ENCODE peak calls at places on chromosomes 7 and 10, in ten cellular contexts. One of them, this sample, is unnamed.

GRCh38 chr7:69932034-69932628 is 333.9 kb downstream of the AUTS2 start:
- DNase-seq in kidney: no peak
- DNase-seq in spleen: no peak
- DNase-seq in RWPE1: peak; percentile 2
- DNase-seq in upper lobe of right lung: no peak
- DNase-seq in dorsolateral prefrontal cortex: peak; percentile 62
- DNase-seq in CD4-positive, alpha-beta T cell: no peak
- DNase-seq in astrocyte: peak; percentile 26
- DNase-seq in CD8-positive, alpha-beta memory T cell: no peak
- DNase-seq in fibroblast of lung: peak; percentile 50
- DNase-seq in this sample: peak; percentile 20

GRCh38 chr10:95536017-95536416 is 25.2 kb downstream of the SORBS1 start:
- DNase-seq in CD8-positive, alpha-beta memory T cell: no peak
- DNase-seq in kidney: no peak
- DNase-seq in spleen: no peak
- DNase-seq in dorsolateral prefrontal cortex: no peak
- DNase-seq in fibroblast of lung: peak; percentile 46
- DNase-seq in RWPE1: no peak
- DNase-seq in upper lobe of right lung: no peak
- DNase-seq in CD4-positive, alpha-beta T cell: no peak
- DNase-seq in astrocyte: peak; percentile 85
- DNase-seq in this sample: no peak

GRCh38 chr7:26331789-26332188 is 40.1 kb downstream of the SNX10 start:
- DNase-seq in CD4-positive, alpha-beta T cell: no peak
- DNase-seq in kidney: no peak
- DNase-seq in astrocyte: no peak
- DNase-seq in fibroblast of lung: no peak
- DNase-seq in RWPE1: no peak
- DNase-seq in dorsolateral prefrontal cortex: no peak
- DNase-seq in CD8-positive, alpha-beta memory T cell: no peak
- DNase-seq in spleen: no peak
- DNase-seq in upper lobe of right lung: no peak
- DNase-seq in this sample: no peak

GRCh38 chr7:142808802-142809583 is 38.2 kb downstream of the PRSS2 start:
- DNase-seq in kidney: peak; percentile 79
- DNase-seq in CD4-positive, alpha-beta T cell: peak; percentile 96
- DNase-seq in CD8-positive, alpha-beta memory T cell: peak; percentile 99
- DNase-seq in RWPE1: no peak
- DNase-seq in upper lobe of right lung: no peak
- DNase-seq in spleen: peak; percentile 95
- DNase-seq in astrocyte: peak; percentile 79
- DNase-seq in fibroblast of lung: no peak
- DNase-seq in dorsolateral prefrontal cortex: no peak
- DNase-seq in this sample: no peak

GRCh38 chr7:49788455-49789059 is 15.1 kb downstream of the VWC2 start:
- DNase-seq in CD8-positive, alpha-beta memory T cell: no peak
- DNase-seq in CD4-positive, alpha-beta T cell: no peak
- DNase-seq in kidney: no peak
- DNase-seq in astrocyte: no peak
- DNase-seq in spleen: no peak
- DNase-seq in upper lobe of right lung: no peak
- DNase-seq in fibroblast of lung: no peak
- DNase-seq in RWPE1: no peak
- DNase-seq in dorsolateral prefrontal cortex: no peak
- DNase-seq in this sample: no peak

GRCh38 chr10:124539935-124540641 is 78.5 kb downstream of the LHPP start:
- DNase-seq in fibroblast of lung: peak; percentile 44
- DNase-seq in CD8-positive, alpha-beta memory T cell: peak; percentile 60
- DNase-seq in astrocyte: no peak
- DNase-seq in CD4-positive, alpha-beta T cell: peak; percentile 70
- DNase-seq in kidney: peak; percentile 88
- DNase-seq in RWPE1: peak; percentile 67
- DNase-seq in spleen: peak; percentile 95
- DNase-seq in dorsolateral prefrontal cortex: peak; percentile 56
- DNase-seq in upper lobe of right lung: peak; percentile 74
- DNase-seq in this sample: peak; percentile 79

GRCh38 chr10:123997486-123998196 is 95.8 kb downstream of the CHST15 start:
- DNase-seq in dorsolateral prefrontal cortex: no peak
- DNase-seq in spleen: peak; percentile 85
- DNase-seq in RWPE1: peak; percentile 88
- DNase-seq in CD8-positive, alpha-beta memory T cell: no peak
- DNase-seq in kidney: peak; percentile 57
- DNase-seq in fibroblast of lung: peak; percentile 99
- DNase-seq in astrocyte: peak; percentile 99
- DNase-seq in upper lobe of right lung: peak; percentile 70
- DNase-seq in CD4-positive, alpha-beta T cell: no peak
- DNase-seq in this sample: no peak

GRCh38 chr7:19106308-19107141 is 10.9 kb downstream of the TWIST1 start:
- DNase-seq in upper lobe of right lung: no peak
- DNase-seq in RWPE1: no peak
- DNase-seq in kidney: no peak
- DNase-seq in fibroblast of lung: no peak
- DNase-seq in astrocyte: no peak
- DNase-seq in dorsolateral prefrontal cortex: no peak
- DNase-seq in spleen: peak; percentile 54
- DNase-seq in CD8-positive, alpha-beta memory T cell: no peak
- DNase-seq in CD4-positive, alpha-beta T cell: no peak
- DNase-seq in this sample: no peak

GRCh38 chr7:56287429-56288138 is 171.4 kb upstream of the NUPR2 start:
- DNase-seq in RWPE1: no peak
- DNase-seq in kidney: no peak
- DNase-seq in spleen: peak; percentile 76
- DNase-seq in CD8-positive, alpha-beta memory T cell: no peak
- DNase-seq in astrocyte: no peak
- DNase-seq in CD4-positive, alpha-beta T cell: no peak
- DNase-seq in dorsolateral prefrontal cortex: no peak
- DNase-seq in fibroblast of lung: no peak
- DNase-seq in upper lobe of right lung: peak; percentile 64
- DNase-seq in this sample: peak; percentile 14

GRCh38 chr7:134444198-134444960 is 14.5 kb downstream of the AKR1B1 start:
- DNase-seq in RWPE1: no peak
- DNase-seq in astrocyte: no peak
- DNase-seq in fibroblast of lung: no peak
- DNase-seq in CD8-positive, alpha-beta memory T cell: no peak
- DNase-seq in kidney: no peak
- DNase-seq in upper lobe of right lung: no peak
- DNase-seq in dorsolateral prefrontal cortex: peak; percentile 74
- DNase-seq in spleen: no peak
- DNase-seq in CD4-positive, alpha-beta T cell: no peak
- DNase-seq in this sample: no peak

GRCh38 chr10:7484456-7485266 is 73.8 kb upstream of the SFMBT2 start:
- DNase-seq in fibroblast of lung: no peak
- DNase-seq in astrocyte: no peak
- DNase-seq in RWPE1: no peak
- DNase-seq in upper lobe of right lung: no peak
- DNase-seq in CD8-positive, alpha-beta memory T cell: peak; percentile 77
- DNase-seq in spleen: no peak
- DNase-seq in CD4-positive, alpha-beta T cell: peak; percentile 64
- DNase-seq in kidney: no peak
- DNase-seq in dorsolateral prefrontal cortex: no peak
- DNase-seq in this sample: no peak

GRCh38 chr10:124646483-124647352 is 97.5 kb downstream of the FAM53B start:
- DNase-seq in spleen: peak; percentile 82
- DNase-seq in astrocyte: peak; percentile 83
- DNase-seq in dorsolateral prefrontal cortex: peak; percentile 61
- DNase-seq in upper lobe of right lung: peak; percentile 85
- DNase-seq in CD4-positive, alpha-beta T cell: no peak
- DNase-seq in CD8-positive, alpha-beta memory T cell: no peak
- DNase-seq in kidney: peak; percentile 93
- DNase-seq in RWPE1: peak; percentile 48
- DNase-seq in fibroblast of lung: peak; percentile 86
- DNase-seq in this sample: no peak

GRCh38 chr7:33926535-33926934 is 21.2 kb downstream of the BMPER start:
- DNase-seq in CD8-positive, alpha-beta memory T cell: no peak
- DNase-seq in astrocyte: peak; percentile 50
- DNase-seq in dorsolateral prefrontal cortex: no peak
- DNase-seq in RWPE1: no peak
- DNase-seq in spleen: no peak
- DNase-seq in upper lobe of right lung: no peak
- DNase-seq in fibroblast of lung: peak; percentile 40
- DNase-seq in kidney: no peak
- DNase-seq in CD4-positive, alpha-beta T cell: no peak
- DNase-seq in this sample: no peak

GRCh38 chr10:3096149-3096548 is 28.8 kb downstream of the PFKP start:
- DNase-seq in RWPE1: no peak
- DNase-seq in fibroblast of lung: no peak
- DNase-seq in upper lobe of right lung: no peak
- DNase-seq in CD8-positive, alpha-beta memory T cell: no peak
- DNase-seq in spleen: no peak
- DNase-seq in astrocyte: peak; percentile 27
- DNase-seq in dorsolateral prefrontal cortex: no peak
- DNase-seq in kidney: peak; percentile 66
- DNase-seq in CD4-positive, alpha-beta T cell: no peak
- DNase-seq in this sample: no peak

GRCh38 chr10:3093996-3094395 is 26.6 kb downstream of the PFKP start:
- DNase-seq in CD4-positive, alpha-beta T cell: no peak
- DNase-seq in RWPE1: no peak
- DNase-seq in fibroblast of lung: no peak
- DNase-seq in CD8-positive, alpha-beta memory T cell: no peak
- DNase-seq in astrocyte: no peak
- DNase-seq in kidney: peak; percentile 59
- DNase-seq in spleen: no peak
- DNase-seq in upper lobe of right lung: no peak
- DNase-seq in dorsolateral prefrontal cortex: no peak
- DNase-seq in this sample: peak; percentile 25

GRCh38 chr10:3094565-3095168 is 27.3 kb downstream of the PFKP start:
- DNase-seq in CD4-positive, alpha-beta T cell: no peak
- DNase-seq in RWPE1: no peak
- DNase-seq in spleen: no peak
- DNase-seq in CD8-positive, alpha-beta memory T cell: no peak
- DNase-seq in fibroblast of lung: no peak
- DNase-seq in dorsolateral prefrontal cortex: no peak
- DNase-seq in kidney: peak; percentile 4
- DNase-seq in upper lobe of right lung: no peak
- DNase-seq in astrocyte: peak; percentile 41
- DNase-seq in this sample: no peak

GRCh38 chr10:3097160-3097559 is 29.8 kb downstream of the PFKP start:
- DNase-seq in CD8-positive, alpha-beta memory T cell: no peak
- DNase-seq in dorsolateral prefrontal cortex: no peak
- DNase-seq in kidney: peak; percentile 48
- DNase-seq in upper lobe of right lung: no peak
- DNase-seq in RWPE1: no peak
- DNase-seq in astrocyte: no peak
- DNase-seq in spleen: no peak
- DNase-seq in fibroblast of lung: no peak
- DNase-seq in CD4-positive, alpha-beta T cell: no peak
- DNase-seq in this sample: no peak

GRCh38 chr10:3095373-3096139 is 28.2 kb downstream of the PFKP start:
- DNase-seq in astrocyte: peak; percentile 100
- DNase-seq in CD8-positive, alpha-beta memory T cell: no peak
- DNase-seq in spleen: no peak
- DNase-seq in CD4-positive, alpha-beta T cell: peak; percentile 9
- DNase-seq in RWPE1: peak; percentile 87
- DNase-seq in fibroblast of lung: peak; percentile 100
- DNase-seq in dorsolateral prefrontal cortex: no peak
- DNase-seq in kidney: peak; percentile 12
- DNase-seq in upper lobe of right lung: no peak
- DNase-seq in this sample: no peak
- H3K27ac ChIP-seq in astrocyte: peak overlapping the region; percentile 96
- H3K27ac ChIP-seq in CD8-positive, alpha-beta memory T cell: peak overlapping the region; percentile 64
- H3K27ac ChIP-seq in spleen: no peak overlapping the region
- H3K27ac ChIP-seq in CD4-positive, alpha-beta T cell: no peak overlapping the region
- H3K27ac ChIP-seq in RWPE1: peak overlapping the region; percentile 98
- H3K27ac ChIP-seq in fibroblast of lung: peak overlapping the region; percentile 92
- H3K27ac ChIP-seq in dorsolateral prefrontal cortex: peak overlapping the region; percentile 51
- H3K27ac ChIP-seq in kidney: peak overlapping the region; percentile 83
- H3K27ac ChIP-seq in upper lobe of right lung: peak overlapping the region; percentile 80
- H3K27ac ChIP-seq in this sample: peak overlapping the region; percentile 72

DNA sequence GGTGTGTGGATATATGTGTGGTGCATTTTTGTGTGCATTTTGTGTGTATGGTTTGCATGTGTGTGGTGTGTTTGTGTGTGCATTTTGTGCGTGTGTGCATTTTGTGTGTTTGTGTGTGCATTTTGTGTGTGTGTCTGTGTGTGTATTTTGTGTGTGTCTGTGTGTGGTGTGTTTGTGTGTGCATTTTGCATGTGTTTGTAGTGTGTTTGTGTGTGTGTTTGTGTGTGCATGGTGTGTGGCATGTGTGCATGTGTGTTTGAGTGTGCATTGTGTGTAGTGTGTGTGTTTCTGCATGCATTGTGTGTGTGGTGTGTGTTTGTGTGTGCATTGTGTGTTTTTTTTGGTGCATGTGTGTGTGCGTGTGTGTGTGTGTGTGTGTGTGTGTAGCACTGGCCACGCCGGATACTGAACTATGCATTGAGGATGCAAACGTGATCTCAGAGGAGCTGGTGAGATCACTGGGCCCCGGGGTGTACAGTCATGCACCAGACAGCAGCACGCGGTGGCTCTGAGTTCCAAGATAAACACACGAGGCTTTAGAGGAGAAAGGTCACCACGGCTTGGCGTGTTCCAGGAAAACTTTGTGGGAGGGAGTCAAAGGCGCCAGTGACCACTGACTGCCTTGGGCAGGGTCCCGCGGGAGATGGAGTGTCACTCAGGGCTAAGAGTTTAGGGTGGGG is 106.6 kb upstream of the SHH start:
- DNase-seq in spleen: no peak
- DNase-seq in astrocyte: peak; percentile 98
- DNase-seq in dorsolateral prefrontal cortex: peak; percentile 14
- DNase-seq in RWPE1: peak; percentile 85
- DNase-seq in kidney: peak; percentile 94
- DNase-seq in upper lobe of right lung: no peak
- DNase-seq in CD8-positive, alpha-beta memory T cell: no peak
- DNase-seq in CD4-positive, alpha-beta T cell: no peak
- DNase-seq in fibroblast of lung: peak; percentile 98
- DNase-seq in this sample: peak; percentile 40
- H3K27ac ChIP-seq in spleen: no peak overlapping the region
- H3K27ac ChIP-seq in astrocyte: peak overlapping the region; percentile 45
- H3K27ac ChIP-seq in dorsolateral prefrontal cortex: no peak overlapping the region
- H3K27ac ChIP-seq in RWPE1: peak overlapping the region; percentile 45
- H3K27ac ChIP-seq in kidney: peak overlapping the region; percentile 27
- H3K27ac ChIP-seq in upper lobe of right lung: no peak overlapping the region
- H3K27ac ChIP-seq in CD8-positive, alpha-beta memory T cell: no peak overlapping the region
- H3K27ac ChIP-seq in CD4-positive, alpha-beta T cell: no peak overlapping the region
- H3K27ac ChIP-seq in fibroblast of lung: peak overlapping the region; percentile 72
- H3K27ac ChIP-seq in this sample: no peak overlapping the region

GRCh38 chr10:14548970-14549369 is 218.2 kb upstream of the FRMD4A start:
- DNase-seq in upper lobe of right lung: no peak
- DNase-seq in fibroblast of lung: no peak
- DNase-seq in CD4-positive, alpha-beta T cell: no peak
- DNase-seq in CD8-positive, alpha-beta memory T cell: no peak
- DNase-seq in kidney: no peak
- DNase-seq in astrocyte: no peak
- DNase-seq in spleen: no peak
- DNase-seq in RWPE1: no peak
- DNase-seq in dorsolateral prefrontal cortex: no peak
- DNase-seq in this sample: no peak
- H3K27ac ChIP-seq in upper lobe of right lung: no peak overlapping the region
- H3K27ac ChIP-seq in fibroblast of lung: peak overlapping the region; percentile 48
- H3K27ac ChIP-seq in CD4-positive, alpha-beta T cell: peak overlapping the region; percentile 5
- H3K27ac ChIP-seq in CD8-positive, alpha-beta memory T cell: no peak overlapping the region
- H3K27ac ChIP-seq in kidney: no peak overlapping the region
- H3K27ac ChIP-seq in astrocyte: no peak overlapping the region
- H3K27ac ChIP-seq in spleen: peak overlapping the region; percentile 76
- H3K27ac ChIP-seq in RWPE1: no peak overlapping the region
- H3K27ac ChIP-seq in dorsolateral prefrontal cortex: peak overlapping the region; percentile 64
- H3K27ac ChIP-seq in this sample: no peak overlapping the region

DNA sequence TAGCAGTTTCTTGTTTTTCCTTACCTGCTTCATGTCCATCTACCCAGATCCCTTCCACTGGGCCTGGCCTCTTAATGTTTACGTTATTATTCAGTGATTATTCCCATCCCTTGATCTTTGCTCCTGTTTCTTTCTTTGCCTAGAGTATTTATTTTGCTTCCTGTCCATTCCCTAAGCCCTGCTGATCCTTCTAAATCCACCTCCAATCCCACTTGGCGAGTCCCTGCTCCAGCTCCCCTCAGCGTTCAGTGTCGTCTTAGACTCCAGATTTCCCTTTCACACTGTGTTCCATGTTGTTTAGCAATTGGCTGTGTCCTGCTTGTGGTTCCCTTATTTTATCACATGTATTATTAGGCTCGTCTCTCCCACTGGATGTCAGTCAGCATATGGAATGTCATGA is 7.3 kb downstream of the PPP2R2D start:
- DNase-seq in CD8-positive, alpha-beta memory T cell: no peak
- DNase-seq in upper lobe of right lung: peak; percentile 3
- DNase-seq in dorsolateral prefrontal cortex: no peak
- DNase-seq in kidney: no peak
- DNase-seq in spleen: peak; percentile 4
- DNase-seq in RWPE1: no peak
- DNase-seq in astrocyte: no peak
- DNase-seq in CD4-positive, alpha-beta T cell: no peak
- DNase-seq in fibroblast of lung: no peak
- DNase-seq in this sample: no peak
- H3K27ac ChIP-seq in CD8-positive, alpha-beta memory T cell: no peak overlapping the region
- H3K27ac ChIP-seq in upper lobe of right lung: no peak overlapping the region
- H3K27ac ChIP-seq in dorsolateral prefrontal cortex: no peak overlapping the region
- H3K27ac ChIP-seq in kidney: no peak overlapping the region
- H3K27ac ChIP-seq in spleen: no peak overlapping the region
- H3K27ac ChIP-seq in RWPE1: no peak overlapping the region
- H3K27ac ChIP-seq in astrocyte: no peak overlapping the region
- H3K27ac ChIP-seq in CD4-positive, alpha-beta T cell: peak overlapping the region; percentile 46
- H3K27ac ChIP-seq in fibroblast of lung: no peak overlapping the region
- H3K27ac ChIP-seq in this sample: no peak overlapping the region